ENCODE peak calls at places on chromosomes 13 and 19, in five cellular contexts. K, L, D, J and P are unnamed samples.

GRCh38 chr13:21670883-21671792 is at the start of gene FGF9:
- DNase-seq in D (peak; percentile 80), L (peak; percentile 82), J (peak; percentile 70), K (peak; percentile 84), P (peak; percentile 90)

GRCh38 chr13:23570099-23570926 is at the start of gene TNFRSF19:
- DNase-seq in L (peak; percentile 68), K (no peak), D (peak; percentile 31), J (peak; percentile 77), P (peak; percentile 90)

GRCh38 chr13:53104120-53104519 is 75.5 kb downstream of the OLFM4 start:
- DNase-seq in K (no peak), J (no peak), L (no peak), D (no peak), P (no peak)

GRCh38 chr13:47179321-47179720 is 282.5 kb upstream of the HTR2A start:
- DNase-seq in L (no peak), K (no peak), D (no peak), J (no peak), P (no peak)

GRCh38 chr19:5925830-5926459 is 11.9 kb downstream of the CAPS start:
- DNase-seq in J (no peak), L (no peak), K (no peak), D (no peak), P (no peak)

GRCh38 chr19:51002542-51003311 is 1.3 kb upstream of the KLK8 start:
- DNase-seq in K (peak; percentile 25), D (peak; percentile 20), J (peak; percentile 21), L (peak; percentile 68), P (peak; percentile 99)

GRCh38 chr13:27269114-27269665 is 1.4 kb upstream of the RASL11A start:
- DNase-seq in D (no peak), J (no peak), L (no peak), K (no peak), P (no peak)

GRCh38 chr13:52862358-52863206 is 14.1 kb upstream of the PCDH8 start:
- DNase-seq in D (no peak), L (peak; percentile 66), K (peak; percentile 35), J (peak; percentile 23), P (peak; percentile 78)

GRCh38 chr19:5814123-5814839 is 9.4 kb downstream of the NRTN start:
- DNase-seq in D (no peak), K (no peak), L (no peak), J (no peak), P (no peak)

GRCh38 chr19:52734340-52734892 is 428 bp downstream of the ZNF611 start:
- DNase-seq in J (peak; percentile 33), L (peak; percentile 46), D (no peak), K (no peak), P (peak; percentile 26)

GRCh38 chr19:18121166-18121565 is 23.6 kb downstream of the MAST3 start:
- DNase-seq in L (no peak), K (no peak), J (no peak), D (no peak), P (no peak)

GRCh38 chr13:47252627-47253026 is 355.8 kb upstream of the HTR2A start:
- DNase-seq in L (no peak), J (no peak), D (no peak), K (no peak), P (no peak)

GRCh38 chr19:16252459-16253205 is 54.9 kb downstream of the AP1M1 start:
- DNase-seq in K (peak; percentile 27), D (no peak), J (no peak), L (no peak), P (no peak)

GRCh38 chr13:110283661-110284516 is 23.1 kb downstream of the COL4A1 start:
- DNase-seq in D (no peak), J (peak; percentile 68), K (no peak), L (no peak), P (no peak)

GRCh38 chr13:35769812-35770211 is 293.3 kb upstream of the MAB21L1 start:
- DNase-seq in L (no peak), K (no peak), J (peak; percentile 41), D (no peak), P (no peak)

GRCh38 chr13:48600374-48601364 is 53.1 kb upstream of the CYSLTR2 start:
- DNase-seq in K (no peak), L (no peak), J (peak; percentile 46), D (peak; percentile 39), P (peak; percentile 14)

GRCh38 chr13:78430166-78430791 is 173.1 kb downstream of the POU4F1 start:
- DNase-seq in K (no peak), L (peak; percentile 12), D (no peak), J (no peak), P (peak; percentile 8)

GRCh38 chr19:52692431-52693008 is 42.3 kb downstream of the ZNF611 start:
- DNase-seq in L (no peak), K (no peak), D (no peak), J (no peak), P (no peak)

GRCh38 chr19:33507021-33507956 is 14.3 kb downstream of the PEPD start:
- DNase-seq in D (no peak), K (no peak), J (no peak), L (no peak), P (no peak)

GRCh38 chr13:104086759-104087158 is 1020.5 kb upstream of the SLC10A2 start:
- DNase-seq in K (no peak), L (no peak), J (no peak), D (no peak), P (no peak)

GRCh38 chr19:604355-604754 is 14.7 kb downstream of the HCN2 start:
- DNase-seq in K (peak; percentile 37), L (no peak), J (no peak), D (no peak), P (peak; percentile 32)

GRCh38 chr19:38455031-38455430 is 21.5 kb downstream of the RYR1 start:
- DNase-seq in D (no peak), K (peak; percentile 32), J (peak; percentile 11), L (peak; percentile 61), P (peak; percentile 33)